ENCODE peak calls at places on chromosomes 5 and 9, in ten cellular contexts. L is NT2/D1; W is cardiac fibroblast; K is naive thymus-derived CD4-positive, alpha-beta T cell; P is transverse colon; U is H1; Z is aorta; T is fibroblast of mammary gland; J is fibroblast of lung; C is fibroblast of the aortic adventitia. S is an unnamed sample.

GRCh38 chr9:129140397-129141065 is 29.3 kb downstream of the PTPA start:
- DNase-seq in L (no peak), W (peak), K (no peak), P (peak), U (peak), Z (peak), T (peak), J (peak), C (peak), S (peak)

GRCh38 chr9:116653580-116654355 is 33.3 kb upstream of the TRIM32 start:
- DNase-seq in L (no peak), W (no peak), K (no peak), P (no peak), U (no peak), Z (no peak), T (peak), J (no peak), C (no peak), S (no peak)

GRCh38 chr5:43085453-43085852 is 35.3 kb upstream of the ZNF131 start:
- DNase-seq in L (no peak), W (no peak), K (no peak), P (no peak), U (no peak), Z (no peak), T (no peak), J (no peak), C (no peak), S (no peak)

GRCh38 chr9:125655691-125656410 is 51.2 kb downstream of the MAPKAP1 start:
- DNase-seq in L (no peak), W (peak), K (no peak), P (no peak), U (no peak), Z (no peak), T (no peak), J (no peak), C (peak), S (no peak)

GRCh38 chr5:80408475-80408875 is 611 bp downstream of the ZFYVE16 start:
- DNase-seq in L (no peak), W (peak), K (no peak), P (peak), U (no peak), Z (peak), T (peak), J (peak), C (peak), S (peak)

GRCh38 chr5:60208681-60209080 is 315.2 kb upstream of the PDE4D start:
- DNase-seq in L (no peak), W (no peak), K (no peak), P (no peak), U (no peak), Z (peak), T (no peak), J (no peak), C (no peak), S (no peak)

GRCh38 chr5:56116599-56117131 is 116.5 kb downstream of the ANKRD55 start:
- DNase-seq in L (no peak), W (peak), K (no peak), P (no peak), U (no peak), Z (no peak), T (no peak), J (peak), C (no peak), S (no peak)

GRCh38 chr9:68705636-68706578 is 867 bp downstream of the PIP5K1B start:
- DNase-seq in L (no peak), W (peak), K (peak), P (peak), U (peak), Z (peak), T (no peak), J (peak), C (no peak), S (peak)

GRCh38 chr5:181223041-181223728 is at the start of gene TRIM41:
- DNase-seq in L (peak), W (peak), K (peak), P (peak), U (peak), Z (peak), T (peak), J (peak), C (peak), S (peak)

GRCh38 chr9:70352802-70353201 is 61.7 kb downstream of the KLF9 start:
- DNase-seq in L (no peak), W (peak), K (no peak), P (no peak), U (no peak), Z (no peak), T (peak), J (peak), C (peak), S (no peak)

GRCh38 chr5:55223219-55223987 is 3.7 kb downstream of the MCIDAS start:
- DNase-seq in L (no peak), W (no peak), K (peak), P (no peak), U (peak), Z (no peak), T (no peak), J (no peak), C (no peak), S (no peak)

GRCh38 chr5:131211669-131212068 is 40.9 kb downstream of the LYRM7 start:
- DNase-seq in L (no peak), W (no peak), K (no peak), P (no peak), U (no peak), Z (no peak), T (no peak), J (no peak), C (no peak), S (no peak)

GRCh38 chr5:67972027-67972822 is 243.3 kb upstream of the PIK3R1 start:
- DNase-seq in L (no peak), W (peak), K (no peak), P (no peak), U (no peak), Z (no peak), T (no peak), J (peak), C (peak), S (no peak)

GRCh38 chr5:14871084-14871572 is 450 bp downstream of the ANKH start:
- DNase-seq in L (no peak), W (no peak), K (peak), P (peak), U (peak), Z (peak), T (no peak), J (no peak), C (no peak), S (peak)

GRCh38 chr5:38595149-38595725 is 38.8 kb upstream of the LIFR start:
- DNase-seq in L (peak), W (peak), K (no peak), P (no peak), U (no peak), Z (no peak), T (peak), J (peak), C (peak), S (no peak)

GRCh38 chr5:96124589-96124988 is 162.9 kb upstream of the ELL2 start:
- DNase-seq in L (no peak), W (no peak), K (no peak), P (no peak), U (no peak), Z (no peak), T (peak), J (no peak), C (peak), S (no peak)

GRCh38 chr5:26181582-26181981 is 856.8 kb downstream of the CDH9 start:
- DNase-seq in L (no peak), W (no peak), K (no peak), P (no peak), U (no peak), Z (no peak), T (no peak), J (no peak), C (no peak), S (no peak)

GRCh38 chr5:53418844-53419243 is 61.6 kb upstream of the FST start:
- DNase-seq in L (no peak), W (peak), K (no peak), P (no peak), U (no peak), Z (no peak), T (peak), J (peak), C (peak), S (no peak)

GRCh38 chr5:53991942-53992341 is 318.4 kb downstream of the ARL15 start:
- DNase-seq in L (no peak), W (peak), K (no peak), P (no peak), U (no peak), Z (no peak), T (peak), J (peak), C (peak), S (no peak)

GRCh38 chr5:73417307-73418035 is 31.1 kb downstream of the FOXD1 start:
- DNase-seq in L (no peak), W (no peak), K (no peak), P (no peak), U (no peak), Z (no peak), T (no peak), J (peak), C (no peak), S (no peak)

GRCh38 chr5:39526914-39527477 is 102.2 kb upstream of the DAB2 start:
- DNase-seq in L (peak), W (peak), K (no peak), P (no peak), U (no peak), Z (no peak), T (no peak), J (no peak), C (no peak), S (no peak)

GRCh38 chr5:112880219-112880964 is 19.3 kb downstream of the SRP19 start:
- DNase-seq in L (no peak), W (no peak), K (no peak), P (no peak), U (no peak), Z (no peak), T (no peak), J (no peak), C (no peak), S (no peak)

GRCh38 chr5:9670371-9670770 is 40.2 kb upstream of the TAS2R1 start:
- DNase-seq in L (no peak), W (no peak), K (no peak), P (no peak), U (no peak), Z (no peak), T (no peak), J (peak), C (peak), S (no peak)

GRCh38 chr9:92265159-92265558 is 28.3 kb downstream of the IARS1 start:
- DNase-seq in L (no peak), W (no peak), K (no peak), P (no peak), U (no peak), Z (no peak), T (peak), J (peak), C (no peak), S (no peak)

GRCh38 chr9:125425901-125426515 is 164.4 kb downstream of the GAPVD1 start:
- DNase-seq in L (no peak), W (no peak), K (no peak), P (no peak), U (no peak), Z (peak), T (no peak), J (no peak), C (no peak), S (peak)

GRCh38 chr9:130914417-130915095 is 17.9 kb upstream of the QRFP start:
- DNase-seq in L (no peak), W (no peak), K (no peak), P (no peak), U (peak), Z (no peak), T (no peak), J (no peak), C (no peak), S (no peak)

GRCh38 chr9:93587284-93587650 is 10.9 kb downstream of the PHF2 start:
- DNase-seq in L (no peak), W (no peak), K (no peak), P (no peak), U (no peak), Z (peak), T (no peak), J (no peak), C (no peak), S (no peak)

GRCh38 chr9:6490863-6491262 is 77.9 kb downstream of the UHRF2 start:
- DNase-seq in L (no peak), W (no peak), K (no peak), P (no peak), U (no peak), Z (no peak), T (no peak), J (no peak), C (no peak), S (no peak)

GRCh38 chr5:56025303-56025885 is 30.6 kb upstream of the IL6ST start:
- DNase-seq in L (no peak), W (peak), K (no peak), P (no peak), U (no peak), Z (no peak), T (peak), J (no peak), C (peak), S (no peak)

GRCh38 chr5:129460121-129460950 is at the start of gene ADAMTS19:
- DNase-seq in L (peak), W (peak), K (peak), P (peak), U (peak), Z (no peak), T (peak), J (peak), C (peak), S (peak)

GRCh38 chr5:55633574-55634203 is 78.4 kb downstream of the SLC38A9 start:
- DNase-seq in L (no peak), W (peak), K (no peak), P (peak), U (no peak), Z (no peak), T (peak), J (no peak), C (peak), S (peak)

GRCh38 chr9:128285033-128285784 is 9.1 kb downstream of the SWI5 start:
- DNase-seq in L (no peak), W (no peak), K (no peak), P (no peak), U (no peak), Z (no peak), T (no peak), J (no peak), C (no peak), S (no peak)

GRCh38 chr5:180390441-180391190 is 37.5 kb upstream of the GFPT2 start:
- DNase-seq in L (no peak), W (peak), K (no peak), P (no peak), U (no peak), Z (peak), T (no peak), J (no peak), C (no peak), S (no peak)

GRCh38 chr5:43773032-43773830 is 170.3 kb downstream of the NNT start:
- DNase-seq in L (no peak), W (peak), K (no peak), P (no peak), U (no peak), Z (no peak), T (peak), J (peak), C (peak), S (no peak)

GRCh38 chr5:158642852-158643251 is 456.9 kb downstream of the EBF1 start:
- DNase-seq in L (no peak), W (no peak), K (no peak), P (no peak), U (no peak), Z (no peak), T (peak), J (no peak), C (peak), S (peak)

GRCh38 chr9:21833090-21833801 is 30.8 kb downstream of the MTAP start:
- DNase-seq in L (no peak), W (no peak), K (no peak), P (no peak), U (no peak), Z (no peak), T (no peak), J (no peak), C (no peak), S (no peak)

GRCh38 chr9:21835111-21835510 is 32.7 kb downstream of the MTAP start:
- DNase-seq in L (no peak), W (no peak), K (no peak), P (no peak), U (no peak), Z (no peak), T (no peak), J (no peak), C (no peak), S (no peak)

GRCh38 chr9:21840647-21841046 is 38.2 kb downstream of the MTAP start:
- DNase-seq in L (no peak), W (no peak), K (no peak), P (no peak), U (no peak), Z (no peak), T (no peak), J (no peak), C (no peak), S (no peak)

GRCh38 chr9:21837501-21837900 is 35.1 kb downstream of the MTAP start:
- DNase-seq in L (no peak), W (no peak), K (no peak), P (no peak), U (no peak), Z (no peak), T (no peak), J (no peak), C (no peak), S (no peak)

DNA sequence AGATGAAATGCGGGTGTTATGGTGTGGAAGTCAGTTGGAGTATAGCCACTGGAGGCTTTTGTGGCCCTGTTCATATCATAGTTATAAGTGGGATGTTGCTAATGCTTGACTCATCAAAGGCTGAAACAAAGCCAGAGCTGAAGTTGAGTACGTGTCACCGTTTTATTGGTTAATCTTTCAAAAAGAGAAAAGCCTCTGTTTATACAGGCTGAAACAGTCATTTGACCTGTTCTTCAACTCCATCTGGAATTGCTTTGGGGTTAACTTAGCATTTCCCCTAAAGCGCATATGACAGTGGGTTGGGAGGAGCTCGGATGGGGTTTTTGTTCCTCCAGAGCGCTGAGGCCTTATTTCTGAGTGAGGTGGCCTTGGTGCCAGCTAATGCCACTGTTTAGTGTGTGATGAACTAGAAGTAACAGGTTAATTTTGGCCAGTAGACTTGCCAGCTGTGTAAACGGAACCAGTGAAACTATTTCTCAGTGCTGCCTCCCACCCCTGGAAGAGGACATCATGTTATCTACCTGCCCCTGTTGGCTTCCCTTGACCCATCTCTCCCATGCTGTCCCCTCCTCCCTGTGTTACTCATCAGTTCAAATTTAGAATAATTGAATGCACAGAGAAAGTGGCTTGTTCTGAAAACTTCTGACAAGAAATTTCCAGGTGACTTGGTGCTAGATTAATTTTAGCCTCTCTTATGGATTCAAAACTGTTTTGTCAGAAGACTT is 34.2 kb downstream of the MTAP start:
- DNase-seq in L (no peak), W (peak), K (no peak), P (no peak), U (no peak), Z (no peak), T (peak), J (peak), C (peak), S (no peak)
- H3K4me3 ChIP-seq in L (no peak), W (no peak), K (no peak), P (no peak), U (no peak), Z (no peak), T (no peak), J (no peak), C (no peak), S (no peak)

GRCh38 chr9:486156-486555 is 271.5 kb downstream of the DOCK8 start:
- DNase-seq in L (no peak), W (no peak), K (no peak), P (no peak), U (no peak), Z (no peak), T (no peak), J (no peak), C (no peak), S (no peak)

GRCh38 chr9:479951-480350 is 265.3 kb downstream of the DOCK8 start:
- DNase-seq in L (no peak), W (no peak), K (no peak), P (no peak), U (no peak), Z (no peak), T (no peak), J (no peak), C (no peak), S (no peak)

GRCh38 chr9:479316-479715 is 264.7 kb downstream of the DOCK8 start:
- DNase-seq in L (no peak), W (no peak), K (no peak), P (no peak), U (no peak), Z (no peak), T (no peak), J (no peak), C (no peak), S (no peak)

GRCh38 chr9:487429-487828 is 272.8 kb downstream of the DOCK8 start:
- DNase-seq in L (no peak), W (no peak), K (no peak), P (no peak), U (no peak), Z (no peak), T (no peak), J (no peak), C (no peak), S (no peak)

GRCh38 chr9:482736-483135 is 268.1 kb downstream of the DOCK8 start:
- DNase-seq in L (no peak), W (no peak), K (no peak), P (no peak), U (no peak), Z (no peak), T (no peak), J (no peak), C (no peak), S (no peak)
- H3K4me3 ChIP-seq in L (no peak), W (no peak), K (no peak), P (no peak), U (no peak), Z (no peak), T (no peak), J (no peak), C (no peak), S (no peak)

GRCh38 chr9:23538060-23538387 is 288.0 kb downstream of the ELAVL2 start:
- DNase-seq in L (no peak), W (no peak), K (no peak), P (no peak), U (no peak), Z (no peak), T (no peak), J (no peak), C (no peak), S (no peak)
- H3K4me3 ChIP-seq in L (peak), W (no peak), K (no peak), P (no peak), U (peak), Z (no peak), T (no peak), J (no peak), C (no peak), S (peak)

GRCh38 chr5:143384865-143385657 is 18.4 kb downstream of the NR3C1 start:
- DNase-seq in L (no peak), W (no peak), K (no peak), P (no peak), U (no peak), Z (no peak), T (no peak), J (no peak), C (no peak), S (no peak)
- H3K4me3 ChIP-seq in L (no peak), W (no peak), K (no peak), P (no peak), U (no peak), Z (no peak), T (no peak), J (no peak), C (no peak), S (no peak)

GRCh38 chr9:86280580-86280979 is 1.8 kb downstream of the ISCA1 start:
- DNase-seq in L (no peak), W (no peak), K (no peak), P (no peak), U (no peak), Z (no peak), T (no peak), J (no peak), C (no peak), S (no peak)
- H3K4me3 ChIP-seq in L (peak), W (peak), K (no peak), P (no peak), U (no peak), Z (no peak), T (no peak), J (no peak), C (peak), S (no peak)

GRCh38 chr5:140555747-140556312 is 1.4 kb downstream of the SRA1 start:
- DNase-seq in L (no peak), W (no peak), K (no peak), P (no peak), U (no peak), Z (no peak), T (no peak), J (no peak), C (no peak), S (no peak)
- H3K4me3 ChIP-seq in L (peak), W (peak), K (peak), P (peak), U (peak), Z (no peak), T (peak), J (peak), C (peak), S (peak)